ENCODE peak calls at places on chromosomes 5 and 9, in six cellular contexts. O is pancreas, C is left ventricle myocardium inferior, Q is IMR-90, V is transverse colon, Y is endothelial cell of umbilical vein. R is an unnamed sample. For H3K4me1, the result is how much of the 10 kb centered on the place peaks cover.

GRCh38 chr9:92850898-92851297 is 26.9 kb downstream of the ZNF484 start:
- DNase-seq in C (no peak), O (no peak), Y (no peak), Q (no peak), V (no peak), R (no peak)

GRCh38 chr5:37034955-37035354 is 158.4 kb downstream of the NIPBL start:
- DNase-seq in V (no peak), C (no peak), O (no peak), Y (no peak), Q (no peak), R (no peak)

GRCh38 chr5:80054682-80055081 is 19.5 kb downstream of the THBS4 start:
- DNase-seq in Y (no peak), O (no peak), V (no peak), Q (peak), C (no peak), R (no peak)

GRCh38 chr9:33265211-33265885 is 499 bp downstream of the CHMP5 start:
- DNase-seq in O (no peak), Y (no peak), V (peak), C (no peak), Q (no peak), R (no peak)

GRCh38 chr5:57566914-57567313 is 84.3 kb upstream of the ACTBL2 start:
- DNase-seq in O (no peak), Y (no peak), C (no peak), Q (peak), V (no peak), R (no peak)

GRCh38 chr9:93233033-93233432 is 49.1 kb downstream of the WNK2 start:
- DNase-seq in Q (no peak), Y (no peak), V (no peak), C (no peak), O (no peak), R (no peak)

GRCh38 chr5:86570427-86571083 is 47.2 kb upstream of the COX7C start:
- DNase-seq in Q (no peak), V (no peak), O (no peak), C (no peak), Y (no peak), R (no peak)

GRCh38 chr5:73157399-73158303 is 15.3 kb upstream of the TMEM174 start:
- DNase-seq in Q (no peak), O (no peak), V (no peak), Y (no peak), C (no peak), R (no peak)

GRCh38 chr5:124234022-124234899 is 512.2 kb downstream of the ZNF608 start:
- DNase-seq in Y (no peak), C (no peak), Q (no peak), V (no peak), O (no peak), R (no peak)

GRCh38 chr5:146291421-146292074 is 47.1 kb upstream of the POU4F3 start:
- DNase-seq in O (no peak), V (no peak), Y (peak), C (no peak), Q (peak), R (no peak)

GRCh38 chr5:1652873-1653707 is 129.3 kb upstream of the LPCAT1 start:
- DNase-seq in Y (no peak), V (no peak), Q (no peak), O (no peak), C (no peak), R (no peak)

GRCh38 chr5:127400946-127401670 is 110.5 kb downstream of the MEGF10 start:
- DNase-seq in Q (no peak), V (no peak), Y (no peak), O (no peak), C (no peak), R (no peak)

GRCh38 chr9:35962126-35962906 is 4.4 kb upstream of the OR2S2 start:
- DNase-seq in Q (peak), O (no peak), Y (no peak), C (peak), V (peak), R (no peak)

GRCh38 chr5:173340984-173341383 is 12.8 kb upstream of the STC2 start:
- DNase-seq in V (no peak), O (no peak), Y (no peak), Q (no peak), C (no peak), R (no peak)

GRCh38 chr9:102631559-102631958 is 363.6 kb upstream of the CYLC2 start:
- DNase-seq in V (no peak), O (no peak), Q (no peak), Y (no peak), C (no peak), R (no peak)

GRCh38 chr5:149141224-149141956 is at the start of gene ABLIM3:
- DNase-seq in Q (peak), Y (peak), O (peak), V (peak), C (peak), R (peak)

GRCh38 chr9:13941686-13942085 is 372.3 kb downstream of the NFIB start:
- DNase-seq in C (no peak), Q (peak), Y (no peak), O (no peak), V (no peak), R (peak)

GRCh38 chr9:129178579-129178909 is 483 bp upstream of the IER5L start:
- DNase-seq in O (no peak), C (no peak), Q (no peak), Y (no peak), V (no peak), R (no peak)

GRCh38 chr9:129177791-129178578 is at the start of gene IER5L:
- DNase-seq in C (peak), V (peak), O (peak), Q (peak), Y (peak), R (peak)

GRCh38 chr9:129177443-129177790 is 644 bp downstream of the IER5L start:
- DNase-seq in V (no peak), O (no peak), C (no peak), Y (no peak), Q (no peak), R (no peak)

GRCh38 chr9:129176786-129177442 is 1.1 kb downstream of the IER5L start:
- DNase-seq in Q (peak), Y (peak), V (no peak), O (peak), C (peak), R (peak)

DNA sequence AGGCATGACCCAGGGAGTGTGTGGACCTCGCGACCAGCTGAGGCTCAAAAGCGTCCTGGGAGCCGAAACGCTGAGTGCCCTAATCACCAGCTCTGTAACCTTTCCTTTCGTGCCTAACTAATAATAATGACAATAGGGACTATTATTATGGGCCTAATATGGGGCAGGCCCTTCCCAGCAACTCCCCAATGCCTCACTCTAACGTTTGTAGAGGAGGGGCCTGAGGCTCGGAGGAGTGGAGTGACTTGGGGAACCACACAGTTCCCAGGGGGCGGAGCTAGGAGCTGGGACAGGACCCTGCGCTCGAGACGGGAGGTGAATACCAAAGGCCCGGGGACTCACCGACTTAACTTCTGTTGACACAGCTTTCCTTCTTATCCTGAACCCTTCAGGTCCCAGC is 922 bp upstream of the IER5L start:
- DNase-seq in O (no peak), Y (no peak), Q (no peak), C (no peak), V (no peak), R (no peak)
- H3K4me3 ChIP-seq in O (no peak), Y (no peak), Q (no peak), C (peak), V (no peak), R (no peak)

DNA sequence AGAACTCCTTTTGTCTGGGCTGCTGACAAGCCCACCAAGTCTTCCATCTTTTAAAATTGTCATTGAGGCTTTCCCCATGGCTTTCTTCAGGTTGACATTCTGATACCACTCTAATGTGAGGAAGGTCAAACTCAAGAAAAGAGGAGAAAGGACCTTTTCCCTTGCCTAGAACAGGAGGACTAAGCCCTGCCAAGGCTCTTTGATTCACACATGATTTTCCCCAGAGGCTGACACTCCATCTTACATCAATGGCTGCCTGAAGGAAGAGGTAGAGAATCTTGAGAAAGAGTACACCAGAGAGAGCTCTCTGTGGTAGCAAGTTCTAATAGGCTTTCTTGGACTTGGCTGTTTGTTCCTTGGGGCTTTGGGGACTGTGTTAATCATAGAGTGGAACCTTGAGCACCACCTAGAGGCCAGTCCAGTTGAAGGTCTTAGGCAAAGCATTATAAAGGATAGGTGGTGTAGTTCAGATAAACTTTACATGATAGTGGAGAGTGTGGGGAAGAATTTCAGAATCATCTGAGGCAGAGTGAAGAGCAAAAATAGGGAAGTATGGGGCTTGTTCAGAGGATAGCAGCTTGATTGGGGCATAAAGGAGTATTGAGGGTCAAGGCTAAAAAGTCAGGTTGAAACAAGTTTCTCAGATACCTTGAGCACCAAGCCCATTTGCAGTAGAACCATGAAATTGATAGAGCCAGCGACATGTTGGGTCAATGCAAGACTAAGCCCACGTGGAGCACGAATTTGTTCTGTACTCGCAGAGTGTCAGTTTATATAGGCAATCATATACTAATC is 36.7 kb downstream of the NDFIP1 start:
- DNase-seq in Q (peak), V (peak), O (no peak), C (no peak), Y (peak), R (peak)
- H3K4me1 ChIP-seq in Q (under half), V (under half), O (under half), C (under half), Y (under half), R (under half)

GRCh38 chr5:56326770-56327169 is 93.6 kb upstream of the ANKRD55 start:
- DNase-seq in V (no peak), O (no peak), C (no peak), Q (no peak), Y (no peak), R (no peak)

GRCh38 chr5:56328753-56329560 is 95.8 kb upstream of the ANKRD55 start:
- DNase-seq in V (no peak), O (no peak), Y (peak), C (no peak), Q (peak), R (no peak)

GRCh38 chr5:56329652-56330051 is 96.5 kb upstream of the ANKRD55 start:
- DNase-seq in C (no peak), V (no peak), Y (no peak), O (no peak), Q (no peak), R (no peak)

GRCh38 chr5:56326116-56326515 is 93.0 kb upstream of the ANKRD55 start:
- DNase-seq in O (no peak), Y (no peak), V (no peak), Q (no peak), C (no peak), R (no peak)

DNA sequence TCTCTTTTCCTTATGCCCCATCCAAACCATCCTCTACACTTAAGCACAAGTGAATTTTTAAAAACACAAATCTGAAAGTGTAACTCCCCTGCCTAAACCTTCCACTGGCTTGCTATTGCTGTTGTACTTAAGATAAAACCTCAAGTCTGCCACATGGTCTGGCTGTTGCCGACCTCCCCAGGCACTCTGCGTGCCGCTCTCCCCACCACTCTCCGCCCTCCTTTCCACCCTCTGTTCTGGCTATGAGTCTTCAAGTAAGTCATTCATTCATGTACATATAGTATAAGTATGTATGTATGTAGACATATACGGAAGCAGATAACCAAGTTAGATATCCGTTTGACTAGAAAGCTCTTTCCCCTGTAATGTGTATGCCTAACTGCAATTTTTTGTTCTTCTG is 94.7 kb upstream of the ANKRD55 start:
- DNase-seq in C (no peak), V (no peak), O (no peak), Q (no peak), Y (peak), R (no peak)
- H3K4me3 ChIP-seq in C (no peak), V (no peak), O (no peak), Q (no peak), Y (no peak), R (no peak)

DNA sequence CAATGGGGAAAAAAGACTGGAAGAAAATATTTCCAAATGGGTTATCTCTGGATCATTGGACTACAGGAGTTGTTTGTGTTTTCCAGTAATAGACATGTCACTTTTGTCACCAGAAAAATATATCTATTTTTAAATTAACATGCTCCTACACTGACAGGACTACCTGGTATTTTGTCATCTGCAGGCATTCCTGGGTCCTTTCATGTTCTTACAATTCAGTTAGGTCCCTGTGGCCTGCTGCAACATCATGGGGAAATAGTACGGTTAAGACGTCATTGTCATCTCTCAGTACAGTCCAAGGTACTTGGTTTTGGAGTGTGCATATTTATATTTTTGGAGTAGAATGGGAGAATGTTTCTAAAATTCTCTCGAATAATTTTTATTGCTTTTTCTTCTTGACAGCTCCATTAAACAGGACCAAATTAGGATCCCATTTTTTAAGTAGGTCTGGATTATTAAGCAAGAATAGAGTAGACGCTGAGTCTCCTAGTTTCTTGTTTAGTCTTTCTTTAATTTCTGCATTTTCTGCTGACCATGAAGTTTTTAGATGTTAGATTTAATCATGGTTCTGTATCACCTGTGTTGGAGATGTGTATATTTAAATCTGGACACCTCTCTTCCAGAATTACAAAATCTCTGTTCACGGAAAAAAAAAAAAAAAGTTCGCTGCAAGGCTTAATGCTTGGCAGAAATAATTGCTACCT is 46.9 kb downstream of the SLC22A5 start:
- DNase-seq in V (no peak), Q (no peak), O (no peak), C (no peak), Y (no peak), R (no peak)
- H3K4me1 ChIP-seq in V (half or more), Q (under half), O (under half), C (half or more), Y (under half), R (under half)

DNA sequence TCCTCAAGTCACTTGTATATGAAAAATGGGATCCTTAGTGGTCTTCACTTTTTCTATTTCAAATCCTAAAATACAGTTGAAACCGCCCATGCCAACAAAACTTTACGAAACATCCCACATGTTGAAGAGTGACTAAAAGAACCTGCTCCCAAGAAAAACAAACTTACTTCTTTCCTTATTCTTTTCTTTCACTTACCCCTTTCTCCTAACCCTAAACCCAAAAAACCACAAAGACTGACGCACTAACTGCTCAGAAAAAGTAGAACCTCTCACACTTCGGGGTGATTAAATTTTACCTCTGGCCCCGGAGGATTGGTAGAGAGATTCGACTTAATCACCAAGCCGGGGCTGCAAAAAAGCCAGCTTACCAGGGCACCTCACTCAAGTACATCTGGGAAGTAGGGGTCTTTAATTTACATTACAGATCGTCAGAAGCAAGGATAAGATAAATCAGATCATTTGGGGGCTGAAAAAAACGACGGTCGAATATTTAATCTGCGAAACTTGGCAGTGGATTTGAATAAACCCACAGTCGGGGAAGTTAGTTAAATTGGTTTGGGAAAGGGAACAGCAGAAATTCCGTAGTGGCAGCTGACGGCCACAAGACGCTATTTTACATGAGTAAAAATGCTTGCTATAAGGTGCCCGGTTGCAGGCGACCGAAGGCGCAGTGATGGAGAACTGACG is 1.3 kb downstream of the CDO1 start:
- DNase-seq in C (no peak), Q (no peak), V (no peak), Y (peak), O (no peak), R (no peak)
- H3K4me3 ChIP-seq in C (peak), Q (peak), V (peak), Y (no peak), O (peak), R (peak)

R was measured in prostate gland.